ENCODE peak calls at places on chromosomes 6 and 20, in six cellular contexts. One of them, this sample, is unnamed.

GRCh38 chr20:61628480-61628879 is 376.4 kb downstream of the CDH4 start:
- DNase-seq in fibroblast of mammary gland: no peak
- DNase-seq in dorsolateral prefrontal cortex: no peak
- DNase-seq in breast epithelium: no peak
- DNase-seq in astrocyte of the spinal cord: no peak
- DNase-seq in cardiac fibroblast: no peak
- DNase-seq in this sample: no peak

GRCh38 chr6:47419621-47420020 is 58.0 kb upstream of the CD2AP start:
- DNase-seq in fibroblast of mammary gland: no peak
- DNase-seq in dorsolateral prefrontal cortex: no peak
- DNase-seq in breast epithelium: no peak
- DNase-seq in astrocyte of the spinal cord: peak
- DNase-seq in cardiac fibroblast: no peak
- DNase-seq in this sample: no peak

GRCh38 chr6:30781697-30782424 is 37.5 kb upstream of the IER3 start:
- DNase-seq in fibroblast of mammary gland: peak
- DNase-seq in dorsolateral prefrontal cortex: peak
- DNase-seq in breast epithelium: peak
- DNase-seq in astrocyte of the spinal cord: peak
- DNase-seq in cardiac fibroblast: peak
- DNase-seq in this sample: no peak

GRCh38 chr6:97053643-97054411 is 129.3 kb downstream of the KLHL32 start:
- DNase-seq in fibroblast of mammary gland: peak
- DNase-seq in dorsolateral prefrontal cortex: no peak
- DNase-seq in breast epithelium: no peak
- DNase-seq in astrocyte of the spinal cord: peak
- DNase-seq in cardiac fibroblast: peak
- DNase-seq in this sample: no peak

GRCh38 chr20:25470045-25470444 is 62.6 kb downstream of the GINS1 start:
- DNase-seq in fibroblast of mammary gland: peak
- DNase-seq in dorsolateral prefrontal cortex: no peak
- DNase-seq in breast epithelium: no peak
- DNase-seq in astrocyte of the spinal cord: peak
- DNase-seq in cardiac fibroblast: peak
- DNase-seq in this sample: peak

GRCh38 chr6:111411978-111412574 is 70.9 kb downstream of the REV3L start:
- DNase-seq in fibroblast of mammary gland: no peak
- DNase-seq in dorsolateral prefrontal cortex: no peak
- DNase-seq in breast epithelium: no peak
- DNase-seq in astrocyte of the spinal cord: no peak
- DNase-seq in cardiac fibroblast: no peak
- DNase-seq in this sample: no peak

GRCh38 chr6:77292564-77293546 is 170.4 kb downstream of the HTR1B start:
- DNase-seq in fibroblast of mammary gland: peak
- DNase-seq in dorsolateral prefrontal cortex: no peak
- DNase-seq in breast epithelium: no peak
- DNase-seq in astrocyte of the spinal cord: peak
- DNase-seq in cardiac fibroblast: peak
- DNase-seq in this sample: no peak

GRCh38 chr20:33837096-33837830 is 26.1 kb downstream of the CHMP4B start:
- DNase-seq in fibroblast of mammary gland: no peak
- DNase-seq in dorsolateral prefrontal cortex: no peak
- DNase-seq in breast epithelium: no peak
- DNase-seq in astrocyte of the spinal cord: no peak
- DNase-seq in cardiac fibroblast: no peak
- DNase-seq in this sample: no peak

GRCh38 chr20:43911066-43911465 is 3.6 kb upstream of the TOX2 start:
- DNase-seq in fibroblast of mammary gland: peak
- DNase-seq in dorsolateral prefrontal cortex: no peak
- DNase-seq in breast epithelium: no peak
- DNase-seq in astrocyte of the spinal cord: peak
- DNase-seq in cardiac fibroblast: peak
- DNase-seq in this sample: no peak

DNA sequence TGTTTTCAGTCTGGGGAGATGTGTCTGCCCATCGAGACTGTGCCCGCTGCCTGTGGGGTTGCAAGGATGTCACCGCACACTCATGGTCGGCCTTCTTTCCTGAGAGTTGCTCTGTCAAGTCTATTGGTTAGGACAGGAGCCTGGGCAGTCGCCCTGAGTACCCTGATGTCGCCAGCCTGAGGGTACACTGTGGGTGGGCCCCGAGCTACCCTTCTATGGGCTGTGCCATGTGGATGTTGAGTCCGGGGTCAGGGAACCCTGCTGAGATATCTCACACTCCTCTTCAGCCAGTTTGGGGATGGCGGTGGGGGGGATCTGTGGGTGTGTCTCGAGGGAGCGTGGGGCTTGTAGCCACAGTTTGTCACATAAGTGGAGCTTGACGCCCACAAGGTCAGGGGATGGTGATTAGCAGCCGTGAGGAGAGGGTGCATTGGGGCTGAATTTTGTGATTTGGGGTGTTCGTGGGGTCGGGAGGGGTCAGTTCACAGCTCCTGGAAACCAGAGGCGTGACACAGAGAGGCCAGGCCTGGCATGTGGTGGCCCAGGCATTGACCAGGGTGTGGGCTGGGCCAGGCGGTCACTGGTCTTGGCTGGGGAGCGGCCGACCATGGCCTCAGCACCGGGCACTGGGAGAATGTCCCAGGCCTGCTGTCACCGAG is 1.5 kb upstream of the NPBWR2 start:
- DNase-seq in fibroblast of mammary gland: no peak
- DNase-seq in dorsolateral prefrontal cortex: no peak
- DNase-seq in breast epithelium: peak
- DNase-seq in astrocyte of the spinal cord: no peak
- DNase-seq in cardiac fibroblast: no peak
- DNase-seq in this sample: no peak
- H3K4me3 ChIP-seq in fibroblast of mammary gland: no peak
- H3K4me3 ChIP-seq in dorsolateral prefrontal cortex: no peak
- H3K4me3 ChIP-seq in breast epithelium: no peak
- H3K4me3 ChIP-seq in astrocyte of the spinal cord: no peak
- H3K4me3 ChIP-seq in cardiac fibroblast: no peak
- H3K4me3 ChIP-seq in this sample: no peak

DNA sequence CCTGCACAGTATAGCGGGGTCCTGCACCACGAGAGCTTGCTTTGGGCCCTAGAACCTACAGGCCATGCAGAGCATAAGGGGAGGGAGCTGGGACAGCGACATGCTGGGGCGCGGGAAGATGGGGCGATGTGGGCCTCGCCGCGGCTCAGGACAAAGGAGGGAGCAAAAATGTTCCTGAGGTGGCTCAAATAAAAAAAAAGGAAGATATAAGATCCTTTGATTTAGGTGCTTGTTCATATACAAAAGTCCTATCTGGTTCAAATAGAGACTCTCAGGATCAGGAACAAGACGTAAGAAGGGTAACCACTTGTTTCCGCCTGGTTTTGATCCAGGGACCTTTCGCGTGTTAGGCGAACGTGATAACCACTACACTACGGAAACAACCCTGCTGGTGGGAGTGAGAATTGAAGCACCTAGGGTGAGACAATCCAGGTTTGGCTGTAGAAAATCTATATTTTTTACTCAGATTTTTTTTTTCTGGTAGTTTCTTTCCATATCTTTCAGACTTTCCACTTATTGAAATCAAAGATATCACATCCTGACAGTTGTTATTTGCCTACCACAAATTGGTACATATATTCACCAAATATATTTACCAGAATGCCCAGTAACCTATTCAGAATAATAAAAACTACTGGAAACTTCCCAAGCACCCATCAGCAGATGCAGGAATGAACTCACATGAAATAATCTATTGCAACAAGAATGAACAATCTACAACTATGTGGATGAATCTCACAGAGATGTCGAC is 177.9 kb upstream of the ZNF184 start:
- DNase-seq in fibroblast of mammary gland: peak
- DNase-seq in dorsolateral prefrontal cortex: no peak
- DNase-seq in breast epithelium: no peak
- DNase-seq in astrocyte of the spinal cord: peak
- DNase-seq in cardiac fibroblast: peak
- DNase-seq in this sample: peak
- TF ChIP-seq CTCF in fibroblast of mammary gland: peak
- TF ChIP-seq CTCF in dorsolateral prefrontal cortex: no peak
- TF ChIP-seq CTCF in breast epithelium: no peak
- TF ChIP-seq CTCF in astrocyte of the spinal cord: peak
- TF ChIP-seq CTCF in cardiac fibroblast: peak
- TF ChIP-seq CTCF in this sample: peak

DNA sequence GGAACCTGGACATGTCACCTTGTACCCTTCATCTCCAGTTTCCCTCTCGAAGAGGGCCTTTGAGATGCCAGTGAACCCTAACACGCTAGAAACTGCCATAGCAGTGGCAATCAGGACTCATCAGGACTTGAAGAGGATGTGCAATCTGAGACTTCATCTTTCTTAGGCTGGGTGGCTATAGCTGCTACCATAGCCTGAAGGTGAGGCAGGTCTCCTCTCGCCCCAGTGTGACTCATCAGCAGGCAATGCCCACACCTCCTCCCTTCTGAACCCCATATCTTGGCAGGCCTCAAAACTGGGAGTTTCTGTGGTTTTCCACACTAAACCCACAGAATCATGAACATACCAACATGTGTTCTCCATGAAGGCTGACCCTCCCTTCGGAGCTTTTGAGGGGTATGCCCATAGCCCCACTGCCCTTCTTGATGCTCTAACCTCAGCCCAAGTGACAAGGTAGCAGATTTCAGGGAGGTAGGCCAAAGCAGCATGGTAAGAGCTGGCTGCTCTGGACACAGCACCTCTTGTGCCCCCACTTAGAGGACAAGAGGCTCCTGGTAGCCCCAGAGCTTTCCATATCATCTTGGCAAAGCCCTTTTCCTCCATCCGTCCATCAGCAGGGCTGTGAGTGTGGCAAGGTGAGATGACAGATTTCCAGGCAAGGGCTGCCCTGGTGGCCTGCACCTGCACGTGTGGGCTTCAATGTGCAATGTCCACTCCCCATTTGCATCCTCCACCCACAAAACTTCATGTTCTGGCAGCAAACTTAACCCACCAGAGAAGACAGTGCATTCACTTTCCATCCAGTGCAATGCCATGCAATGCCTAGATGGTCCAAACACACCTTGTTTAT is 2.6 kb downstream of the BLCAP start:
- DNase-seq in fibroblast of mammary gland: peak
- DNase-seq in dorsolateral prefrontal cortex: no peak
- DNase-seq in breast epithelium: peak
- DNase-seq in astrocyte of the spinal cord: no peak
- DNase-seq in cardiac fibroblast: no peak
- DNase-seq in this sample: no peak
- H3K4me3 ChIP-seq in fibroblast of mammary gland: no peak
- H3K4me3 ChIP-seq in dorsolateral prefrontal cortex: no peak
- H3K4me3 ChIP-seq in breast epithelium: peak
- H3K4me3 ChIP-seq in astrocyte of the spinal cord: no peak
- H3K4me3 ChIP-seq in cardiac fibroblast: no peak
- H3K4me3 ChIP-seq in this sample: no peak

GRCh38 chr6:92577077-92577719 is 842.2 kb downstream of the EPHA7 start:
- DNase-seq in fibroblast of mammary gland: no peak
- DNase-seq in dorsolateral prefrontal cortex: no peak
- DNase-seq in breast epithelium: no peak
- DNase-seq in astrocyte of the spinal cord: peak
- DNase-seq in cardiac fibroblast: no peak
- DNase-seq in this sample: no peak
- TF ChIP-seq CTCF in fibroblast of mammary gland: no peak
- TF ChIP-seq CTCF in dorsolateral prefrontal cortex: no peak
- TF ChIP-seq CTCF in breast epithelium: no peak
- TF ChIP-seq CTCF in astrocyte of the spinal cord: no peak
- TF ChIP-seq CTCF in cardiac fibroblast: no peak
- TF ChIP-seq CTCF in this sample: no peak

DNA sequence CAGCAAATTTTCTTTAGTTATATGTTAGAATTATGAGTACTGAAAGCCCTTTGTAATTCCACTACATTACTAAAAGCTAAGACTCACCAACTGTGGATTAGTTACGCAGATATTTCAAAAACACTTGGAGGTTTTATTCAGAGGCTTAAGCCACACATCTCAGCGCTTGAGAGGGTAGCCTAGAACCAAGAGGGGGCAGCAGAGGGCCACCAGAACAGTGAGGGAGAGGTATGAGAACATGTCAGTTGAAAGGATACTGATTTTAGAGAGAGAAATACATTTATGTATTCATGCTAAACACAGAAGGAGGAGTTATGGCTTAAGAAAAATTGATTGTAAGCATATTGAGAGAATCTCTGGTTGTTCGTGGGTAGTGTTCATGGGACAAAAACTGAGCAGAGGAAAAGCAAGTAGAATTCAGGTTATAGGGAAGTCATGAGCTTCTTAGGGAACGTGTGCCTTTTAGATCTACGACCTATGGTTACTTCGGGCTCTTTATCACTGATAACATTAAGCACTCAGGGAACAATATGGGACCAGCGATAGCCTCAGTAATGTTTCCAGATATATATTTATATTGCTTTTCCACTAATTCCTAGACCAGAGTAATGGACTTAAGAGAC is 20.4 kb upstream of the SERINC1 start:
- DNase-seq in fibroblast of mammary gland: peak
- DNase-seq in dorsolateral prefrontal cortex: peak
- DNase-seq in breast epithelium: peak
- DNase-seq in astrocyte of the spinal cord: peak
- DNase-seq in cardiac fibroblast: peak
- DNase-seq in this sample: no peak
- H3K4me3 ChIP-seq in fibroblast of mammary gland: no peak
- H3K4me3 ChIP-seq in dorsolateral prefrontal cortex: no peak
- H3K4me3 ChIP-seq in breast epithelium: no peak
- H3K4me3 ChIP-seq in astrocyte of the spinal cord: no peak
- H3K4me3 ChIP-seq in cardiac fibroblast: no peak
- H3K4me3 ChIP-seq in this sample: no peak

GRCh38 chr6:155384343-155384742 is 70.1 kb upstream of the TFB1M start:
- DNase-seq in fibroblast of mammary gland: no peak
- DNase-seq in dorsolateral prefrontal cortex: no peak
- DNase-seq in breast epithelium: no peak
- DNase-seq in astrocyte of the spinal cord: no peak
- DNase-seq in cardiac fibroblast: no peak
- DNase-seq in this sample: no peak

GRCh38 chr6:155378284-155378683 is 64.0 kb upstream of the TFB1M start:
- DNase-seq in fibroblast of mammary gland: no peak
- DNase-seq in dorsolateral prefrontal cortex: no peak
- DNase-seq in breast epithelium: no peak
- DNase-seq in astrocyte of the spinal cord: no peak
- DNase-seq in cardiac fibroblast: no peak
- DNase-seq in this sample: no peak

GRCh38 chr6:155378724-155379123 is 64.4 kb upstream of the TFB1M start:
- DNase-seq in fibroblast of mammary gland: no peak
- DNase-seq in dorsolateral prefrontal cortex: no peak
- DNase-seq in breast epithelium: no peak
- DNase-seq in astrocyte of the spinal cord: no peak
- DNase-seq in cardiac fibroblast: no peak
- DNase-seq in this sample: no peak

GRCh38 chr6:155381856-155382690 is 67.8 kb upstream of the TFB1M start:
- DNase-seq in fibroblast of mammary gland: peak
- DNase-seq in dorsolateral prefrontal cortex: no peak
- DNase-seq in breast epithelium: no peak
- DNase-seq in astrocyte of the spinal cord: peak
- DNase-seq in cardiac fibroblast: peak
- DNase-seq in this sample: no peak

GRCh38 chr6:155380666-155381332 is 66.5 kb upstream of the TFB1M start:
- DNase-seq in fibroblast of mammary gland: no peak
- DNase-seq in dorsolateral prefrontal cortex: no peak
- DNase-seq in breast epithelium: no peak
- DNase-seq in astrocyte of the spinal cord: no peak
- DNase-seq in cardiac fibroblast: no peak
- DNase-seq in this sample: no peak
- TF ChIP-seq CTCF in fibroblast of mammary gland: no peak
- TF ChIP-seq CTCF in dorsolateral prefrontal cortex: no peak
- TF ChIP-seq CTCF in breast epithelium: no peak
- TF ChIP-seq CTCF in astrocyte of the spinal cord: no peak
- TF ChIP-seq CTCF in cardiac fibroblast: no peak
- TF ChIP-seq CTCF in this sample: no peak

This sample was measured in GM12864.